ENCODE peak calls at places on chromosomes 12 and 14, in ten cellular contexts. One of them, this sample, is unnamed.

GRCh38 chr12:4910502-4911315 is 1.0 kb downstream of the KCNA1 start:
- DNase-seq in CD8-positive, alpha-beta T cell: no peak
- DNase-seq in left ventricle myocardium inferior: no peak
- DNase-seq in prostate gland: no peak
- DNase-seq in CD4-positive, alpha-beta T cell: no peak
- DNase-seq in RWPE1: no peak
- DNase-seq in astrocyte: no peak
- DNase-seq in dorsolateral prefrontal cortex: no peak
- DNase-seq in cardiac muscle cell: no peak
- DNase-seq in activated CD8-positive, alpha-beta T cell treated with anti-CD3 and anti-CD28 coated beads for 36 hours: peak
- DNase-seq in this sample: peak

GRCh38 chr12:117850048-117850447 is 118.7 kb downstream of the KSR2 start:
- DNase-seq in CD8-positive, alpha-beta T cell: no peak
- DNase-seq in left ventricle myocardium inferior: no peak
- DNase-seq in prostate gland: peak
- DNase-seq in CD4-positive, alpha-beta T cell: no peak
- DNase-seq in RWPE1: peak
- DNase-seq in astrocyte: peak
- DNase-seq in dorsolateral prefrontal cortex: no peak
- DNase-seq in cardiac muscle cell: peak
- DNase-seq in activated CD8-positive, alpha-beta T cell treated with anti-CD3 and anti-CD28 coated beads for 36 hours: peak
- DNase-seq in this sample: peak

GRCh38 chr12:42810006-42810405 is 220.5 kb upstream of the PRICKLE1 start:
- DNase-seq in CD8-positive, alpha-beta T cell: no peak
- DNase-seq in left ventricle myocardium inferior: no peak
- DNase-seq in prostate gland: no peak
- DNase-seq in CD4-positive, alpha-beta T cell: no peak
- DNase-seq in RWPE1: no peak
- DNase-seq in astrocyte: peak
- DNase-seq in dorsolateral prefrontal cortex: no peak
- DNase-seq in cardiac muscle cell: no peak
- DNase-seq in activated CD8-positive, alpha-beta T cell treated with anti-CD3 and anti-CD28 coated beads for 36 hours: no peak
- DNase-seq in this sample: no peak

GRCh38 chr12:48813464-48814312 is 4.6 kb upstream of the CACNB3 start:
- DNase-seq in CD8-positive, alpha-beta T cell: no peak
- DNase-seq in left ventricle myocardium inferior: no peak
- DNase-seq in prostate gland: no peak
- DNase-seq in CD4-positive, alpha-beta T cell: no peak
- DNase-seq in RWPE1: no peak
- DNase-seq in astrocyte: peak
- DNase-seq in dorsolateral prefrontal cortex: no peak
- DNase-seq in cardiac muscle cell: peak
- DNase-seq in activated CD8-positive, alpha-beta T cell treated with anti-CD3 and anti-CD28 coated beads for 36 hours: no peak
- DNase-seq in this sample: no peak

GRCh38 chr14:92502541-92503286 is 10.9 kb upstream of the RIN3 start:
- DNase-seq in CD8-positive, alpha-beta T cell: no peak
- DNase-seq in left ventricle myocardium inferior: no peak
- DNase-seq in prostate gland: no peak
- DNase-seq in CD4-positive, alpha-beta T cell: no peak
- DNase-seq in RWPE1: no peak
- DNase-seq in astrocyte: no peak
- DNase-seq in dorsolateral prefrontal cortex: peak
- DNase-seq in cardiac muscle cell: no peak
- DNase-seq in activated CD8-positive, alpha-beta T cell treated with anti-CD3 and anti-CD28 coated beads for 36 hours: no peak
- DNase-seq in this sample: no peak

GRCh38 chr14:68104518-68104917 is 284.9 kb downstream of the RAD51B start:
- DNase-seq in CD8-positive, alpha-beta T cell: no peak
- DNase-seq in left ventricle myocardium inferior: no peak
- DNase-seq in prostate gland: no peak
- DNase-seq in CD4-positive, alpha-beta T cell: no peak
- DNase-seq in RWPE1: peak
- DNase-seq in astrocyte: peak
- DNase-seq in dorsolateral prefrontal cortex: no peak
- DNase-seq in cardiac muscle cell: peak
- DNase-seq in activated CD8-positive, alpha-beta T cell treated with anti-CD3 and anti-CD28 coated beads for 36 hours: no peak
- DNase-seq in this sample: no peak

GRCh38 chr12:27732281-27732680 is 21.6 kb downstream of the MRPS35 start:
- DNase-seq in CD8-positive, alpha-beta T cell: no peak
- DNase-seq in left ventricle myocardium inferior: no peak
- DNase-seq in prostate gland: no peak
- DNase-seq in CD4-positive, alpha-beta T cell: no peak
- DNase-seq in RWPE1: no peak
- DNase-seq in astrocyte: no peak
- DNase-seq in dorsolateral prefrontal cortex: no peak
- DNase-seq in cardiac muscle cell: no peak
- DNase-seq in activated CD8-positive, alpha-beta T cell treated with anti-CD3 and anti-CD28 coated beads for 36 hours: peak
- DNase-seq in this sample: no peak

GRCh38 chr14:100403802-100404201 is 80.7 kb downstream of the SLC25A47 start:
- DNase-seq in CD8-positive, alpha-beta T cell: no peak
- DNase-seq in left ventricle myocardium inferior: no peak
- DNase-seq in prostate gland: no peak
- DNase-seq in CD4-positive, alpha-beta T cell: no peak
- DNase-seq in RWPE1: no peak
- DNase-seq in astrocyte: no peak
- DNase-seq in dorsolateral prefrontal cortex: no peak
- DNase-seq in cardiac muscle cell: no peak
- DNase-seq in activated CD8-positive, alpha-beta T cell treated with anti-CD3 and anti-CD28 coated beads for 36 hours: no peak
- DNase-seq in this sample: no peak

GRCh38 chr12:111677186-111677585 is 8.6 kb downstream of the BRAP start:
- DNase-seq in CD8-positive, alpha-beta T cell: no peak
- DNase-seq in left ventricle myocardium inferior: no peak
- DNase-seq in prostate gland: no peak
- DNase-seq in CD4-positive, alpha-beta T cell: no peak
- DNase-seq in RWPE1: no peak
- DNase-seq in astrocyte: no peak
- DNase-seq in dorsolateral prefrontal cortex: no peak
- DNase-seq in cardiac muscle cell: no peak
- DNase-seq in activated CD8-positive, alpha-beta T cell treated with anti-CD3 and anti-CD28 coated beads for 36 hours: no peak
- DNase-seq in this sample: no peak

GRCh38 chr12:111672822-111673381 is 12.9 kb downstream of the BRAP start:
- DNase-seq in CD8-positive, alpha-beta T cell: no peak
- DNase-seq in left ventricle myocardium inferior: no peak
- DNase-seq in prostate gland: no peak
- DNase-seq in CD4-positive, alpha-beta T cell: no peak
- DNase-seq in RWPE1: no peak
- DNase-seq in astrocyte: no peak
- DNase-seq in dorsolateral prefrontal cortex: no peak
- DNase-seq in cardiac muscle cell: no peak
- DNase-seq in activated CD8-positive, alpha-beta T cell treated with anti-CD3 and anti-CD28 coated beads for 36 hours: no peak
- DNase-seq in this sample: no peak

DNA sequence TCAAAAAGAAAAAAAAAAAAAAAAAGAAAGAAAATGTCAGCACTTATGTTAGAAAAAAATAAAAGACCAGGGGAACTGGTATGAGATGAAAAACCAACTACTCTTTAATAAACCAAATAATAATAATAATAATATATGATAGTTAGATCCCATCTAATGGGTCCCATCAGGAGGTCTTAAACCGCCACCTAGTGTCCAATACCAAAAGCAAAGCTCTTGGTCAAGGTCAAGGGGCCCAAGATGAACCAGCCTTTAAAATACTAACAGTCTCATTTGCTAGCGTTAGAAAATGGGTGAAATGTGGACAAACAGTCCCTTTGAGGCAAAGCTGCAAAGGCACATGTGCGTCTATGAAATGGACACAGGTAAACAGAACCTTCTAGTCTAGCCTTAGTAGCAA is 12.3 kb downstream of the BRAP start:
- DNase-seq in CD8-positive, alpha-beta T cell: no peak
- DNase-seq in left ventricle myocardium inferior: no peak
- DNase-seq in prostate gland: no peak
- DNase-seq in CD4-positive, alpha-beta T cell: no peak
- DNase-seq in RWPE1: no peak
- DNase-seq in astrocyte: no peak
- DNase-seq in dorsolateral prefrontal cortex: no peak
- DNase-seq in cardiac muscle cell: peak
- DNase-seq in activated CD8-positive, alpha-beta T cell treated with anti-CD3 and anti-CD28 coated beads for 36 hours: no peak
- DNase-seq in this sample: no peak
- TF ChIP-seq CTCF in CD8-positive, alpha-beta T cell: no peak
- TF ChIP-seq CTCF in left ventricle myocardium inferior: peak
- TF ChIP-seq CTCF in prostate gland: no peak
- TF ChIP-seq CTCF in CD4-positive, alpha-beta T cell: no peak
- TF ChIP-seq CTCF in RWPE1: no peak
- TF ChIP-seq CTCF in astrocyte: peak
- TF ChIP-seq CTCF in dorsolateral prefrontal cortex: peak
- TF ChIP-seq CTCF in cardiac muscle cell: peak
- TF ChIP-seq CTCF in activated CD8-positive, alpha-beta T cell treated with anti-CD3 and anti-CD28 coated beads for 36 hours: peak
- TF ChIP-seq CTCF in this sample: peak

GRCh38 chr12:72269491-72269890 is 2.7 kb upstream of the TRHDE start:
- DNase-seq in CD8-positive, alpha-beta T cell: no peak
- DNase-seq in left ventricle myocardium inferior: no peak
- DNase-seq in prostate gland: no peak
- DNase-seq in CD4-positive, alpha-beta T cell: no peak
- DNase-seq in RWPE1: no peak
- DNase-seq in astrocyte: no peak
- DNase-seq in dorsolateral prefrontal cortex: no peak
- DNase-seq in cardiac muscle cell: no peak
- DNase-seq in activated CD8-positive, alpha-beta T cell treated with anti-CD3 and anti-CD28 coated beads for 36 hours: no peak
- DNase-seq in this sample: no peak

GRCh38 chr12:72268386-72268785 is 3.8 kb upstream of the TRHDE start:
- DNase-seq in CD8-positive, alpha-beta T cell: no peak
- DNase-seq in left ventricle myocardium inferior: no peak
- DNase-seq in prostate gland: no peak
- DNase-seq in CD4-positive, alpha-beta T cell: no peak
- DNase-seq in RWPE1: no peak
- DNase-seq in astrocyte: no peak
- DNase-seq in dorsolateral prefrontal cortex: no peak
- DNase-seq in cardiac muscle cell: no peak
- DNase-seq in activated CD8-positive, alpha-beta T cell treated with anti-CD3 and anti-CD28 coated beads for 36 hours: no peak
- DNase-seq in this sample: no peak

GRCh38 chr12:72261885-72262284 is 10.3 kb upstream of the TRHDE start:
- DNase-seq in CD8-positive, alpha-beta T cell: no peak
- DNase-seq in left ventricle myocardium inferior: no peak
- DNase-seq in prostate gland: no peak
- DNase-seq in CD4-positive, alpha-beta T cell: no peak
- DNase-seq in RWPE1: no peak
- DNase-seq in astrocyte: no peak
- DNase-seq in dorsolateral prefrontal cortex: no peak
- DNase-seq in cardiac muscle cell: no peak
- DNase-seq in activated CD8-positive, alpha-beta T cell treated with anti-CD3 and anti-CD28 coated beads for 36 hours: no peak
- DNase-seq in this sample: no peak

GRCh38 chr12:72267974-72268373 is 4.2 kb upstream of the TRHDE start:
- DNase-seq in CD8-positive, alpha-beta T cell: no peak
- DNase-seq in left ventricle myocardium inferior: no peak
- DNase-seq in prostate gland: no peak
- DNase-seq in CD4-positive, alpha-beta T cell: no peak
- DNase-seq in RWPE1: no peak
- DNase-seq in astrocyte: no peak
- DNase-seq in dorsolateral prefrontal cortex: no peak
- DNase-seq in cardiac muscle cell: no peak
- DNase-seq in activated CD8-positive, alpha-beta T cell treated with anti-CD3 and anti-CD28 coated beads for 36 hours: no peak
- DNase-seq in this sample: no peak

DNA sequence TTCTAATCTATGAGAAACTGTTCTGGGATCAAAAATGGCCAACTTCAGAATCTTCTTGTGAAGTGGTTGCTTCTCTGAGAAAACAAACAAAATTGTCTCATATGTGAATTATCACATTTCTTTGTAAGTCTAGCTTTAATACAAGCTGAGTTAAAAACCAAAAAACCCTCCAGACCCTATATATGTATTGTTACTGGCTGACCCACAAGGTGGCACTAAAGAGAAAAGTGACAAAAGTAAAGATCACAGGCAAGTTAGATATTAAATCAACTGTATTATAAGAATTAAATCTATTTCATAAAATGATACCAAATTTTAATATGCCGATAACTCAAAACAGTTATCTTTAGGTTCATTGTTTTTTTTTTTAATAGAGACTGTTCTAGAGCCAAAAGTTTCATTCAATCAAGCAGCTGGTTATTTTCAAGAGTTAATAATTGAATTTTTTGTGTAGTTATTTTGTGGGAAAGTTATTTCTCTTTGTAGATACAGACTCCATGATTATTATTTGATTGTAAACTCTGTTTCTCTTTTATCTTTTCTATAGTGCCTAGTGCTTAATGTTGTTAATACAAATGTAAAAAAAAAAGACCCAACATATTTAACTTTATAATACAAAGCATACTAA is 7.5 kb upstream of the TRHDE start:
- DNase-seq in CD8-positive, alpha-beta T cell: no peak
- DNase-seq in left ventricle myocardium inferior: no peak
- DNase-seq in prostate gland: no peak
- DNase-seq in CD4-positive, alpha-beta T cell: no peak
- DNase-seq in RWPE1: no peak
- DNase-seq in astrocyte: no peak
- DNase-seq in dorsolateral prefrontal cortex: no peak
- DNase-seq in cardiac muscle cell: peak
- DNase-seq in activated CD8-positive, alpha-beta T cell treated with anti-CD3 and anti-CD28 coated beads for 36 hours: no peak
- DNase-seq in this sample: no peak
- TF ChIP-seq CTCF in CD8-positive, alpha-beta T cell: no peak
- TF ChIP-seq CTCF in left ventricle myocardium inferior: peak
- TF ChIP-seq CTCF in prostate gland: no peak
- TF ChIP-seq CTCF in CD4-positive, alpha-beta T cell: no peak
- TF ChIP-seq CTCF in RWPE1: peak
- TF ChIP-seq CTCF in astrocyte: peak
- TF ChIP-seq CTCF in dorsolateral prefrontal cortex: peak
- TF ChIP-seq CTCF in cardiac muscle cell: peak
- TF ChIP-seq CTCF in activated CD8-positive, alpha-beta T cell treated with anti-CD3 and anti-CD28 coated beads for 36 hours: peak
- TF ChIP-seq CTCF in this sample: peak

GRCh38 chr12:131783915-131784541 is 44.2 kb upstream of the MMP17 start:
- DNase-seq in CD8-positive, alpha-beta T cell: no peak
- DNase-seq in left ventricle myocardium inferior: no peak
- DNase-seq in prostate gland: no peak
- DNase-seq in CD4-positive, alpha-beta T cell: no peak
- DNase-seq in RWPE1: peak
- DNase-seq in astrocyte: peak
- DNase-seq in dorsolateral prefrontal cortex: no peak
- DNase-seq in cardiac muscle cell: peak
- DNase-seq in activated CD8-positive, alpha-beta T cell treated with anti-CD3 and anti-CD28 coated beads for 36 hours: no peak
- DNase-seq in this sample: peak
- TF ChIP-seq CTCF in CD8-positive, alpha-beta T cell: no peak
- TF ChIP-seq CTCF in left ventricle myocardium inferior: no peak
- TF ChIP-seq CTCF in prostate gland: no peak
- TF ChIP-seq CTCF in CD4-positive, alpha-beta T cell: no peak
- TF ChIP-seq CTCF in RWPE1: no peak
- TF ChIP-seq CTCF in astrocyte: no peak
- TF ChIP-seq CTCF in dorsolateral prefrontal cortex: no peak
- TF ChIP-seq CTCF in cardiac muscle cell: no peak
- TF ChIP-seq CTCF in activated CD8-positive, alpha-beta T cell treated with anti-CD3 and anti-CD28 coated beads for 36 hours: no peak
- TF ChIP-seq CTCF in this sample: no peak

GRCh38 chr12:56332512-56333196 is 1.1 kb downstream of the PAN2 start:
- DNase-seq in CD8-positive, alpha-beta T cell: no peak
- DNase-seq in left ventricle myocardium inferior: no peak
- DNase-seq in prostate gland: no peak
- DNase-seq in CD4-positive, alpha-beta T cell: no peak
- DNase-seq in RWPE1: no peak
- DNase-seq in astrocyte: no peak
- DNase-seq in dorsolateral prefrontal cortex: no peak
- DNase-seq in cardiac muscle cell: no peak
- DNase-seq in activated CD8-positive, alpha-beta T cell treated with anti-CD3 and anti-CD28 coated beads for 36 hours: no peak
- DNase-seq in this sample: no peak

GRCh38 chr12:56333197-56333678 is 562 bp downstream of the PAN2 start:
- DNase-seq in CD8-positive, alpha-beta T cell: no peak
- DNase-seq in left ventricle myocardium inferior: no peak
- DNase-seq in prostate gland: peak
- DNase-seq in CD4-positive, alpha-beta T cell: no peak
- DNase-seq in RWPE1: peak
- DNase-seq in astrocyte: no peak
- DNase-seq in dorsolateral prefrontal cortex: no peak
- DNase-seq in cardiac muscle cell: no peak
- DNase-seq in activated CD8-positive, alpha-beta T cell treated with anti-CD3 and anti-CD28 coated beads for 36 hours: no peak
- DNase-seq in this sample: no peak

GRCh38 chr12:56334490-56334793 is 642 bp upstream of the PAN2 start:
- DNase-seq in CD8-positive, alpha-beta T cell: no peak
- DNase-seq in left ventricle myocardium inferior: no peak
- DNase-seq in prostate gland: no peak
- DNase-seq in CD4-positive, alpha-beta T cell: no peak
- DNase-seq in RWPE1: peak
- DNase-seq in astrocyte: no peak
- DNase-seq in dorsolateral prefrontal cortex: no peak
- DNase-seq in cardiac muscle cell: no peak
- DNase-seq in activated CD8-positive, alpha-beta T cell treated with anti-CD3 and anti-CD28 coated beads for 36 hours: no peak
- DNase-seq in this sample: no peak

GRCh38 chr12:56336361-56337167 is 2.1 kb upstream of the IL23A start:
- DNase-seq in CD8-positive, alpha-beta T cell: no peak
- DNase-seq in left ventricle myocardium inferior: no peak
- DNase-seq in prostate gland: no peak
- DNase-seq in CD4-positive, alpha-beta T cell: no peak
- DNase-seq in RWPE1: no peak
- DNase-seq in astrocyte: no peak
- DNase-seq in dorsolateral prefrontal cortex: no peak
- DNase-seq in cardiac muscle cell: no peak
- DNase-seq in activated CD8-positive, alpha-beta T cell treated with anti-CD3 and anti-CD28 coated beads for 36 hours: no peak
- DNase-seq in this sample: peak

GRCh38 chr12:56333679-56334489 is at the start of gene PAN2:
- DNase-seq in CD8-positive, alpha-beta T cell: peak
- DNase-seq in left ventricle myocardium inferior: peak
- DNase-seq in prostate gland: peak
- DNase-seq in CD4-positive, alpha-beta T cell: peak
- DNase-seq in RWPE1: peak
- DNase-seq in astrocyte: peak
- DNase-seq in dorsolateral prefrontal cortex: peak
- DNase-seq in cardiac muscle cell: peak
- DNase-seq in activated CD8-positive, alpha-beta T cell treated with anti-CD3 and anti-CD28 coated beads for 36 hours: peak
- DNase-seq in this sample: peak
- TF ChIP-seq CTCF in CD8-positive, alpha-beta T cell: peak
- TF ChIP-seq CTCF in left ventricle myocardium inferior: peak
- TF ChIP-seq CTCF in prostate gland: no peak
- TF ChIP-seq CTCF in CD4-positive, alpha-beta T cell: peak
- TF ChIP-seq CTCF in RWPE1: peak
- TF ChIP-seq CTCF in astrocyte: peak
- TF ChIP-seq CTCF in dorsolateral prefrontal cortex: peak
- TF ChIP-seq CTCF in cardiac muscle cell: peak
- TF ChIP-seq CTCF in activated CD8-positive, alpha-beta T cell treated with anti-CD3 and anti-CD28 coated beads for 36 hours: peak
- TF ChIP-seq CTCF in this sample: no peak